ENCODE peak calls at places on chromosomes 1 and 21, in four cellular contexts. Q is breast epithelium, F is lung, J is body of pancreas. O is an unnamed sample.
A peak's percentile ranks its signal among the peaks of the same experiment; 100 is the strongest.

GRCh38 chr1:8660455-8660854 is 157.0 kb downstream of the RERE start:
- DNase-seq in Q (no peak), F (no peak), J (peak; percentile 28), O (no peak)

GRCh38 chr21:18991846-18992245 is 588.3 kb upstream of the TMPRSS15 start:
- DNase-seq in F (no peak), Q (no peak), J (no peak), O (no peak)

GRCh38 chr1:218718216-218718615 is 373.1 kb downstream of the TGFB2 start:
- DNase-seq in F (no peak), Q (no peak), J (no peak), O (no peak)

GRCh38 chr1:91617242-91617837 is 116.7 kb downstream of the CDC7 start:
- DNase-seq in F (no peak), Q (peak; percentile 26), J (peak; percentile 89), O (no peak)

GRCh38 chr1:110060034-110060661 is 10.3 kb downstream of the ALX3 start:
- DNase-seq in F (peak; percentile 63), J (no peak), Q (no peak), O (peak; percentile 28)

GRCh38 chr1:54273837-54274192 is 73.8 kb downstream of the MRPL37 start:
- DNase-seq in J (peak; percentile 52), F (no peak), Q (no peak), O (no peak)

GRCh38 chr1:51679435-51679834 is 62.5 kb downstream of the OSBPL9 start:
- DNase-seq in Q (no peak), J (no peak), F (no peak), O (peak; percentile 53)

GRCh38 chr1:8746554-8746953 is 70.9 kb downstream of the RERE start:
- DNase-seq in F (no peak), J (no peak), Q (no peak), O (no peak)

GRCh38 chr1:223717695-223718363 is 5.5 kb downstream of the CAPN2 start:
- DNase-seq in J (no peak), Q (no peak), F (no peak), O (peak; percentile 51)

GRCh38 chr21:15560383-15561056 is 169.3 kb upstream of the USP25 start:
- DNase-seq in J (no peak), F (no peak), Q (no peak), O (no peak)

GRCh38 chr1:56033321-56034037 is 545.9 kb downstream of the PLPP3 start:
- DNase-seq in F (no peak), J (no peak), Q (no peak), O (no peak)

GRCh38 chr1:241269116-241269515 is 87.9 kb downstream of the RGS7 start:
- DNase-seq in J (peak; percentile 20), Q (no peak), F (no peak), O (no peak)

GRCh38 chr1:76450229-76450628 is 375.7 kb downstream of the ST6GALNAC3 start:
- DNase-seq in F (no peak), J (no peak), Q (no peak), O (no peak)

GRCh38 chr1:83682132-83682531 is 316.8 kb downstream of the TTLL7 start:
- DNase-seq in Q (no peak), J (no peak), F (no peak), O (no peak)

GRCh38 chr1:172851077-172851476 is 192.2 kb downstream of the FASLG start:
- DNase-seq in F (no peak), J (no peak), Q (no peak), O (no peak)

GRCh38 chr1:159854101-159854692 is 8.3 kb downstream of the VSIG8 start:
- DNase-seq in J (peak; percentile 86), F (peak; percentile 80), Q (peak; percentile 53), O (peak; percentile 38)

GRCh38 chr1:204975568-204976235 is 67.3 kb upstream of the CNTN2 start:
- DNase-seq in J (peak; percentile 53), Q (no peak), F (peak; percentile 49), O (no peak)

GRCh38 chr1:181108297-181108696 is 19.8 kb downstream of the IER5 start:
- DNase-seq in F (no peak), J (no peak), Q (no peak), O (no peak)

GRCh38 chr1:44144962-44145756 is 3.7 kb upstream of the KLF18 start:
- DNase-seq in J (no peak), Q (no peak), F (no peak), O (no peak)

GRCh38 chr1:223695941-223696340 is 16.4 kb upstream of the CAPN2 start:
- DNase-seq in J (no peak), F (no peak), Q (no peak), O (no peak)

GRCh38 chr1:27388337-27389005 is 4.0 kb upstream of the GPR3 start:
- DNase-seq in Q (peak; percentile 72), J (peak; percentile 83), F (peak; percentile 78), O (peak; percentile 55)

GRCh38 chr1:159068877-159069276 is 7.7 kb downstream of the AIM2 start:
- DNase-seq in J (no peak), Q (no peak), F (no peak), O (no peak)

GRCh38 chr21:35142036-35142825 is 93.1 kb upstream of the RUNX1 start:
- DNase-seq in J (no peak), Q (no peak), F (no peak), O (no peak)

GRCh38 chr1:234782821-234783220 is 172.8 kb upstream of the IRF2BP2 start:
- DNase-seq in J (no peak), Q (peak; percentile 17), F (no peak), O (no peak)

GRCh38 chr1:48597663-48598062 is 125.7 kb upstream of the SPATA6 start:
- DNase-seq in Q (no peak), J (no peak), F (no peak), O (no peak)

GRCh38 chr1:209547626-209548025 is 35.9 kb upstream of the CAMK1G start:
- DNase-seq in Q (no peak), F (no peak), J (no peak), O (no peak)

GRCh38 chr1:109790735-109791494 is 27.2 kb upstream of the EPS8L3 start:
- DNase-seq in F (peak; percentile 49), J (no peak), Q (no peak), O (peak; percentile 88)

GRCh38 chr1:147834189-147834588 is 68.4 kb upstream of the GJA8 start:
- DNase-seq in F (no peak), Q (no peak), J (no peak), O (no peak)

GRCh38 chr1:218430802-218431201 is 85.7 kb downstream of the TGFB2 start:
- DNase-seq in F (no peak), J (no peak), Q (no peak), O (no peak)

DNA sequence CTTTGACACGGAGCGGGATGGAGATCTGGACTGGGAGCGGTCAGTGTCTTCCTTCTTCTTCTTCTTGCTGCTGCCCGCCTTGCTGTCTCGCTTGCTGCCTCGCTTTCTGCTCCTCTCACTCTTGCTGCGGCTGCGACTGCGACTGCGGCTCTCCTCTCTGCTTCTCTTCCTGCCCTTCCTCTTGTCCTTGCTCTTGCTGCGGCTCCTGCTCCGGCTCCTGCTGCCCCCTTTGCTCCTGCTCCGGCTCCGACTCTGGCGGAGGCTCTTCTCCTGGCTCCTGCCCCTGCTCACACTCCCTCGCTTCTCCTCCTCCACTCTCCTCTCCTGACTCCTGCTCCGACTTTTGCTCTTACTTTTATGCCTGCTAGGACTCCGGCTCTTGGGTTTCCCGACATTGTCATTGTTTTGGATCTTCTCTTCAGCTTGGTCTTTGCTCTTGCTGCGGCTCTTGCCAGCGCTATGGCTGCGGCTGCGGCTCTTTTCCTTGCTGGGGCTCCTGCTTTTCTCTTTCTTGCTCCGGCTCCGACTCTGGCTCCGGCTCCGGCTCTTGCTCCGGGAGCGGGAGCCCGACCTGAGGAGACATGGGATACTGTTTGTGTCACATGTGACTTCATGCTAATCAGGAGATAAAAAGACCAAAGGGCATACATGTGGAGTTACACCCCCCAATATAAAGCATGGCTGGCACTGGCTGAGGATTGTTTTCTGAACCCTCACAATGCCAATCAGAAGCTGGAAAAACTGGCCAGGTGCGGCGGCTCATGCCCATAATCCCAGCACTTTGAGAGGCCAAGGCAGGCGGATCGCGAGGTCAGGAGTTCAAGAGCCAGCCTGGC is 25.2 kb upstream of the TMEM200B start:
- DNase-seq in J (no peak), Q (no peak), F (no peak), O (no peak)
- H3K36me3 ChIP-seq in J (peaks cover 50% of the 10 kb centered on the region), Q (no peaks in the 10 kb centered on the region), F (peaks cover 52% of the 10 kb centered on the region), O (peaks cover 17% of the 10 kb centered on the region)

GRCh38 chr1:201870397-201870796 is 18.3 kb upstream of the SHISA4 start:
- DNase-seq in F (no peak), J (no peak), Q (no peak), O (no peak)
- H3K36me3 ChIP-seq in F (peaks cover 48% of the 10 kb centered on the region), J (peaks cover 43% of the 10 kb centered on the region), Q (peaks cover 13% of the 10 kb centered on the region), O (peaks cover 44% of the 10 kb centered on the region)

DNA sequence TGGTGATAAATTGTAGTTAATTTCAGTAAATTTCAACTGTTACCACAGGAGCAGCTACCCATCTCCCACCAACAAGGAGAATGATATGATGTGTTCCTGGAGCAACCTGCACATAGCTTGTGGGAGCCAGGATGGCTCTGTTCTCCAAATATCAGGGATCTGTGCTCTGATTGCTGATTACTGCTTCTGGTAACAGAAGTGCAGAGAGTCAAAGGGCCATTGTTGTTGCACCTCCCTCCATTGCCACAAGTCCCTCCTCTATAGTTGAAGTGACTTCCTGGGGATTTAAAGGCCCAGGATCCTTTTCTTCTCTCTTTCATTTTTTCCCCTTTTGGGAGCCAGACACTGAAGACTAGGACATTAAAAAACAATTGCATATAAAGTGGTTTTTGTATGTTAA is 51.6 kb upstream of the HPDL start:
- DNase-seq in F (no peak), Q (no peak), J (no peak), O (no peak)
- H3K36me3 ChIP-seq in F (no peaks in the 10 kb centered on the region), Q (no peaks in the 10 kb centered on the region), J (no peaks in the 10 kb centered on the region), O (no peaks in the 10 kb centered on the region)

GRCh38 chr1:42689912-42690311 is 7.7 kb downstream of the YBX1 start:
- DNase-seq in Q (no peak), F (no peak), J (no peak), O (no peak)
- H3K36me3 ChIP-seq in Q (no peaks in the 10 kb centered on the region), F (no peaks in the 10 kb centered on the region), J (no peaks in the 10 kb centered on the region), O (peaks cover 68% of the 10 kb centered on the region)

DNA sequence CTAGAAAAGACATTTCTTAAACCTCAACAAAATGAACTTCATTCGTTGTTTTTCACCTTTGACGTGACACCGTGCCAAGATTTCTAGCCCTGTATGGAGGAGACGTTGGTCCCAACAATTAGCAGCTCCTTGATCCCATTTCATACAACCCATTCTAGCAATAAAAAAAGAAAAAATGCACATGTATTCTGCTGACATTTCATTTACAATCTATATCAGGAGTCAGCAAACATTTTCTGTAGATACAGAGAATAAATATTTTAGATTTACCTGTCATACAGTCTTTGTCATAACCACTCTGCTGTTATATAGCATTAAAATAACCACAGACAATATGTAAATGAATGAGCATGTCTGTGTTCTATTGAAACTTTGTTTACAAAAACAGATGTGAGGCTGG is 7.0 kb upstream of the TAF1A start:
- DNase-seq in J (no peak), Q (no peak), F (no peak), O (no peak)
- H3K36me3 ChIP-seq in J (no peaks in the 10 kb centered on the region), Q (no peaks in the 10 kb centered on the region), F (no peaks in the 10 kb centered on the region), O (no peaks in the 10 kb centered on the region)